ENCODE peak calls at places on chromosomes 2 and 18, in eight cellular contexts. L, J, V, K, N, O, D and S are unnamed samples.

GRCh38 chr2:101622633-101623521 is 74.6 kb upstream of the MAP4K4 start:
- DNase-seq in L (peak; percentile 74), J (no peak), V (no peak), K (no peak), N (no peak), O (no peak), D (no peak), S (peak; percentile 68)

GRCh38 chr2:109275120-109276040 is 146.4 kb downstream of the SH3RF3 start:
- DNase-seq in L (no peak), J (no peak), V (no peak), K (no peak), N (no peak), O (peak; percentile 73), D (no peak), S (no peak)

GRCh38 chr18:63138469-63139340 is 180.9 kb downstream of the BCL2 start:
- DNase-seq in L (peak; percentile 62), J (no peak), V (no peak), K (peak; percentile 84), N (no peak), O (peak; percentile 18), D (no peak), S (peak; percentile 59)

GRCh38 chr18:70636991-70637390 is 348.1 kb downstream of the SOCS6 start:
- DNase-seq in L (no peak), J (no peak), V (peak; percentile 33), K (no peak), N (no peak), O (no peak), D (peak; percentile 12), S (no peak)

GRCh38 chr2:166147883-166148282 is 20.1 kb upstream of the SCN1A start:
- DNase-seq in L (no peak), J (no peak), V (no peak), K (no peak), N (no peak), O (peak; percentile 20), D (no peak), S (no peak)

GRCh38 chr2:9114457-9114856 is 92.2 kb upstream of the ASAP2 start:
- DNase-seq in L (no peak), J (no peak), V (peak; percentile 59), K (no peak), N (no peak), O (no peak), D (no peak), S (no peak)

GRCh38 chr18:67669993-67670671 is 153.6 kb upstream of the DSEL start:
- DNase-seq in L (no peak), J (no peak), V (peak; percentile 32), K (peak; percentile 37), N (no peak), O (peak; percentile 92), D (peak; percentile 84), S (no peak)

GRCh38 chr2:32369222-32369621 is 12.4 kb downstream of the BIRC6 start:
- DNase-seq in L (no peak), J (no peak), V (no peak), K (no peak), N (no peak), O (no peak), D (no peak), S (no peak)

GRCh38 chr2:136932700-136933099 is 167.4 kb downstream of the THSD7B start:
- DNase-seq in L (no peak), J (no peak), V (peak; percentile 61), K (peak; percentile 33), N (no peak), O (peak; percentile 2), D (peak; percentile 2), S (peak; percentile 6)

GRCh38 chr2:45166229-45166890 is 157.1 kb upstream of the SIX2 start:
- DNase-seq in L (no peak), J (no peak), V (no peak), K (no peak), N (no peak), O (no peak), D (no peak), S (no peak)

DNA sequence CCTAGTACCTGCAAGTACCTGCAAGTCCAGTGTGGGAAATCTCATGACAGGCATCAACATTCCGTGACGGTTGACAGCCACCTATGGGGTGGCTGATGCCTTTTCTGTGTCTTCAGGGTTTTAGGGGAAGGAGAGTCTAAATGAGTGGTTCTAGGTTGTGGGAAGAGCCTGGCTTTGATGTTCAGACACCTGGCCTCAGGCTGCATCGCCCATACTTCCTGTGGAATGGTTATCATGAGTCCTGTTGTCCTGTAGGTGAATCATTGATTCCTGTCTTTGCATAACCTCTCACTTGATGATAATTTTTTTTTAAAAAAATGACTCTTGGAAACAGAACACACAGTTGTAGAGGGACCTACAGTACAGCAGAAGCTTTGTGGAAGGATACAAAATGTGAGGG is 108.9 kb downstream of the NEDD4L start:
- DNase-seq in L (no peak), J (no peak), V (no peak), K (no peak), N (no peak), O (no peak), D (no peak), S (no peak)
- TF ChIP-seq CTCF in L (no peak), J (no peak), V (no peak), K (no peak), N (no peak), O (no peak), D (no peak), S (no peak)

DNA sequence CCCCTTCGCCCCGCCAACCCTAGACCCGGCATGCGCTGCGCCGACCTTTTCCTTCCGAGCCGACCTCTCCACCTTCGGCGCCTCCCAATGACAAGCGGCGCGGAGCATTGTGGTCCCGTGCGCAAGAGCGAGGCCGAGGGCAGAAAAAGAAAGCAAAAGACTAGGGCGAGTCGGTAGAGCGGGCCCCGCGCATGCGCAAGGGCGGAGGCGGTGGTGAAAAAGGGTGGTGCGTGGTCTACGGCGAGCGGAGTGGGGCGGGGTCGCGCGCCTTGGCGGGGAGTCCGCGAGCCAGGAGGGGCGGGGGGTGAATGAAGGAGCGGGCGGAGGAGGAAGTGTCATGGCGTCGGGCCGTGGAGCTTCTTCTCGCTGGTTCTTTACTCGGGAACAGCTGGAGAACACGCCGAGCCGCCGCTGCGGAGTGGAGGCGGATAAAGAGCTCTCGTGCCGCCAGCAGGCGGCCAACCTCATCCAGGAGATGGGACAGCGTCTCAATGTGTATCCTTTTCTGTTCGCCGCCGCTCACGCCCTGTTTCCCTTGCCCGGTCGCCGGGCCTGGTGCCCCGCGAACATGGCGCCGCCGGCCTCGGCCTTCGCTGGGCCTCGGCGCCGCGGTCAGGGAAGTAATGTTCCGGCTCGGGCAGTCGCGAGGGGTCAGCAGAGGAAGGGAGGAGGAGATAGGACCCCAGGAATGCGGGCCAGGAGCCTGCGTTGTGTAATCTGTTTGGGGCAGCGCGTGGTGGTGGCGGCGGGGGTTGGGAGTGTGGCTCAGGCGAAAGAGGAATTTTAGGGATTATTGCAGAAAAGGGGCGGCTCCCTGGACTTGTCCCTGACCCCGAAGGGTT is at the start of gene CCNT2:
- DNase-seq in L (peak; percentile 94), J (peak; percentile 99), V (peak; percentile 99), K (peak; percentile 100), N (peak; percentile 99), O (peak; percentile 99), D (peak; percentile 98), S (peak; percentile 97)
- TF ChIP-seq CTCF in L (no peak), J (no peak), V (no peak), K (no peak), N (no peak), O (no peak), D (no peak), S (no peak)

GRCh38 chr2:206518997-206519396 is 75.7 kb downstream of the ADAM23 start:
- DNase-seq in L (no peak), J (no peak), V (no peak), K (no peak), N (no peak), O (no peak), D (no peak), S (peak; percentile 8)
- TF ChIP-seq CTCF in L (no peak), J (no peak), V (no peak), K (no peak), N (no peak), O (no peak), D (no peak), S (no peak)

DNA sequence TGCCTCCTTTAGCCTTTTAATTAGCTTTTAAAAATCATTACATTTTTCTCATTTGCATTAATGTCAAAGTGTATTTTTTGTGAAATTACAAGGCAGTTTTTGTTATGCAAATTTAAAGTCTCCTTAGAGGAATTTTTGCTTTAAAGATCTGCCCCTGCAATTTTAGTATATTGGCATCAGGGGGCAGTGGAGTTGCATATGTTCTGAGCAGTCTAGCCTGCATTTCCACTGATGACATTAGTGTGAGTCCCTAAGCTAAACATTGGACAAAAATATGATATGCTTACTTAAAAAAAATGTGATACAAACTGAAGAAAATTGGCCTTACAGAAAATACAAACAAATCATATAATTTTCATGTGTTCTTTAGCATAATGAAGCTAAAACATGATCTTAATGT is 426.5 kb downstream of the SLC4A3 start:
- DNase-seq in L (no peak), J (no peak), V (peak; percentile 70), K (peak; percentile 51), N (no peak), O (peak; percentile 16), D (no peak), S (no peak)
- TF ChIP-seq CTCF in L (no peak), J (no peak), V (peak; percentile 79), K (peak; percentile 49), N (no peak), O (peak; percentile 38), D (peak; percentile 46), S (no peak)

GRCh38 chr2:241258505-241259160 is 56.8 kb downstream of the HDLBP start:
- DNase-seq in L (no peak), J (no peak), V (no peak), K (no peak), N (no peak), O (no peak), D (no peak), S (no peak)

GRCh38 chr2:241256168-241256545 is 59.3 kb downstream of the HDLBP start:
- DNase-seq in L (no peak), J (no peak), V (no peak), K (no peak), N (no peak), O (no peak), D (no peak), S (no peak)

GRCh38 chr2:241255542-241256167 is 59.8 kb downstream of the HDLBP start:
- DNase-seq in L (no peak), J (peak; percentile 39), V (no peak), K (no peak), N (no peak), O (no peak), D (no peak), S (no peak)

GRCh38 chr2:241254904-241255351 is 60.5 kb downstream of the HDLBP start:
- DNase-seq in L (no peak), J (peak; percentile 73), V (no peak), K (no peak), N (no peak), O (no peak), D (no peak), S (no peak)

GRCh38 chr2:241257419-241258032 is 57.9 kb downstream of the HDLBP start:
- DNase-seq in L (no peak), J (no peak), V (no peak), K (no peak), N (no peak), O (peak; percentile 42), D (no peak), S (no peak)
- TF ChIP-seq CTCF in L (peak; percentile 36), J (peak; percentile 8), V (no peak), K (peak; percentile 10), N (no peak), O (peak; percentile 39), D (peak; percentile 34), S (no peak)